ENCODE peak calls at places on chromosomes 6 and 20, in five cellular contexts. X, O, K, S and R are unnamed samples.

GRCh38 chr20:33919653-33920052 is 74.1 kb upstream of the RALY start:
- DNase-seq in K (no peak), O (no peak), S (no peak), X (no peak), R (no peak)

GRCh38 chr6:31729979-31730630 is 1.0 kb upstream of the DDAH2 start:
- DNase-seq in O (no peak), S (peak; percentile 36), K (peak; percentile 80), X (peak; percentile 91), R (peak; percentile 96)

GRCh38 chr20:1286267-1287036 is 20.4 kb downstream of the SNPH start:
- DNase-seq in S (no peak), O (no peak), X (no peak), K (no peak), R (no peak)

GRCh38 chr6:36679043-36679821 is 718 bp downstream of the CDKN1A start:
- DNase-seq in K (no peak), X (no peak), S (peak; percentile 50), O (no peak), R (no peak)

GRCh38 chr6:21277601-21278043 is 315.9 kb upstream of the SOX4 start:
- DNase-seq in X (no peak), S (no peak), K (peak; percentile 5), O (no peak), R (no peak)

GRCh38 chr6:33621396-33622388 is 570 bp downstream of the ITPR3 start:
- DNase-seq in O (no peak), X (no peak), S (no peak), K (no peak), R (peak; percentile 81)

GRCh38 chr6:118719351-118720124 is 68.1 kb upstream of the CEP85L start:
- DNase-seq in S (no peak), X (no peak), O (no peak), K (no peak), R (no peak)

GRCh38 chr6:134628154-134628553 is 310.2 kb upstream of the SGK1 start:
- DNase-seq in X (no peak), S (no peak), K (no peak), O (no peak), R (no peak)

GRCh38 chr6:21808045-21808470 is 214.5 kb downstream of the SOX4 start:
- DNase-seq in K (no peak), S (no peak), O (no peak), X (no peak), R (no peak)

GRCh38 chr20:15205719-15206118 is 868.3 kb upstream of the FLRT3 start:
- DNase-seq in X (no peak), O (no peak), S (no peak), K (no peak), R (no peak)

GRCh38 chr6:45115696-45116095 is 212.4 kb upstream of the RUNX2 start:
- DNase-seq in X (no peak), S (no peak), O (no peak), K (no peak), R (no peak)

GRCh38 chr20:25632940-25633790 is 9.4 kb upstream of the NANP start:
- DNase-seq in K (no peak), O (no peak), X (no peak), S (no peak), R (no peak)

GRCh38 chr20:38728237-38728761 is 4.0 kb downstream of the SLC32A1 start:
- DNase-seq in X (no peak), O (no peak), S (no peak), K (no peak), R (no peak)

GRCh38 chr20:62900692-62901584 is 25.4 kb downstream of the DIDO1 start:
- DNase-seq in O (no peak), X (peak; percentile 49), K (no peak), S (peak; percentile 70), R (no peak)

GRCh38 chr6:29992792-29993191 is 50.5 kb downstream of the HLA-A start:
- DNase-seq in K (no peak), S (no peak), X (no peak), O (no peak), R (no peak)

GRCh38 chr20:45470939-45471338 is 1.4 kb downstream of the WFDC2 start:
- DNase-seq in X (no peak), O (no peak), S (no peak), K (no peak), R (no peak)

GRCh38 chr6:49030621-49031020 is 432.4 kb downstream of the MMUT start:
- DNase-seq in S (no peak), O (no peak), X (no peak), K (no peak), R (no peak)

GRCh38 chr20:62211216-62211615 is 8.9 kb downstream of the HRH3 start:
- DNase-seq in S (no peak), X (no peak), O (no peak), K (no peak), R (no peak)

GRCh38 chr6:115945306-115945705 is 115.4 kb downstream of the FRK start:
- DNase-seq in K (no peak), S (no peak), X (no peak), O (no peak), R (no peak)

GRCh38 chr6:16389642-16390041 is 151.3 kb downstream of the GMPR start:
- DNase-seq in S (no peak), K (no peak), X (no peak), O (no peak), R (no peak)

GRCh38 chr6:153034139-153034538 is 31.6 kb upstream of the MTRF1L start:
- DNase-seq in O (no peak), X (no peak), K (no peak), S (no peak), R (no peak)

GRCh38 chr6:19788684-19789083 is 48.5 kb upstream of the ID4 start:
- DNase-seq in S (no peak), K (no peak), X (no peak), O (no peak), R (no peak)

GRCh38 chr6:11750682-11751081 is 27.9 kb downstream of the ADTRP start:
- DNase-seq in K (no peak), X (no peak), O (no peak), S (no peak), R (no peak)

GRCh38 chr6:116447496-116448011 is 13.6 kb upstream of the CALHM6 start:
- DNase-seq in K (no peak), O (no peak), S (no peak), X (no peak), R (no peak)

GRCh38 chr6:34425132-34425497 is 754 bp downstream of the RPS10 start:
- DNase-seq in K (no peak), S (no peak), X (no peak), O (no peak), R (no peak)

GRCh38 chr6:129659590-129660345 is 50.2 kb downstream of the ARHGAP18 start:
- DNase-seq in S (no peak), X (no peak), K (no peak), O (no peak), R (no peak)

GRCh38 chr20:1734269-1734858 is 76.8 kb upstream of the SIRPG start:
- DNase-seq in K (no peak), S (peak; percentile 23), X (no peak), O (no peak), R (no peak)

GRCh38 chr6:140043357-140043756 is 668.9 kb upstream of the CITED2 start:
- DNase-seq in K (no peak), O (no peak), X (no peak), S (no peak), R (no peak)

GRCh38 chr6:139533573-139534471 is 159.4 kb upstream of the CITED2 start:
- DNase-seq in K (no peak), S (no peak), O (no peak), X (no peak), R (no peak)

GRCh38 chr6:149169761-149170359 is 147.7 kb upstream of the TAB2 start:
- DNase-seq in K (no peak), S (no peak), X (no peak), O (no peak), R (no peak)

GRCh38 chr6:5164092-5164491 is 79.0 kb downstream of the PPP1R3G start:
- DNase-seq in K (no peak), X (no peak), S (no peak), O (no peak), R (no peak)

GRCh38 chr6:5172057-5172683 is 87.0 kb downstream of the PPP1R3G start:
- DNase-seq in K (no peak), X (no peak), O (no peak), S (no peak), R (no peak)

GRCh38 chr6:5163233-5163632 is 78.1 kb downstream of the PPP1R3G start:
- DNase-seq in X (no peak), S (no peak), O (no peak), K (no peak), R (no peak)

GRCh38 chr6:5162401-5162800 is 77.3 kb downstream of the PPP1R3G start:
- DNase-seq in X (no peak), O (no peak), K (no peak), S (no peak), R (no peak)

DNA sequence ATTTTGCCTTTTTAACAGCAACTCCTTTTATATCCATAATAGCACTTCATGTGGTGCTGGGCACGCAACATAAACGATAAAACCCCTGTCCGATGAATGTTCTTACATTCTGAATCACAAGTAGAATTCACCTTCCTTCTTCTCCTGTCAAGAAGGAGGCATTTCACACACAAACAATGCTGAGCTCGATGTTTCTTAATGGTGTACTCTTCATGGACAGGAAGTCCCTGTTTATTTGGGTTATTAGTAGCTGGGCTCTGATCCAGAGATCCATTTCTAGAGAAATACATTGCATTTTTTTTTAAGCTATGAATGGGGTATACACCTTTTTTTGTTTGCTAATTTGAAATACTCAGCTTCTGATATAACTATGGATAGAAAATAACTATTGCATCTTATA is 82.4 kb downstream of the PPP1R3G start:
- DNase-seq in X (no peak), S (no peak), K (no peak), O (no peak), R (no peak)
- TF ChIP-seq SUZ12 in X (no peak), S (no peak), K (no peak), O (no peak), R (no peak)

DNA sequence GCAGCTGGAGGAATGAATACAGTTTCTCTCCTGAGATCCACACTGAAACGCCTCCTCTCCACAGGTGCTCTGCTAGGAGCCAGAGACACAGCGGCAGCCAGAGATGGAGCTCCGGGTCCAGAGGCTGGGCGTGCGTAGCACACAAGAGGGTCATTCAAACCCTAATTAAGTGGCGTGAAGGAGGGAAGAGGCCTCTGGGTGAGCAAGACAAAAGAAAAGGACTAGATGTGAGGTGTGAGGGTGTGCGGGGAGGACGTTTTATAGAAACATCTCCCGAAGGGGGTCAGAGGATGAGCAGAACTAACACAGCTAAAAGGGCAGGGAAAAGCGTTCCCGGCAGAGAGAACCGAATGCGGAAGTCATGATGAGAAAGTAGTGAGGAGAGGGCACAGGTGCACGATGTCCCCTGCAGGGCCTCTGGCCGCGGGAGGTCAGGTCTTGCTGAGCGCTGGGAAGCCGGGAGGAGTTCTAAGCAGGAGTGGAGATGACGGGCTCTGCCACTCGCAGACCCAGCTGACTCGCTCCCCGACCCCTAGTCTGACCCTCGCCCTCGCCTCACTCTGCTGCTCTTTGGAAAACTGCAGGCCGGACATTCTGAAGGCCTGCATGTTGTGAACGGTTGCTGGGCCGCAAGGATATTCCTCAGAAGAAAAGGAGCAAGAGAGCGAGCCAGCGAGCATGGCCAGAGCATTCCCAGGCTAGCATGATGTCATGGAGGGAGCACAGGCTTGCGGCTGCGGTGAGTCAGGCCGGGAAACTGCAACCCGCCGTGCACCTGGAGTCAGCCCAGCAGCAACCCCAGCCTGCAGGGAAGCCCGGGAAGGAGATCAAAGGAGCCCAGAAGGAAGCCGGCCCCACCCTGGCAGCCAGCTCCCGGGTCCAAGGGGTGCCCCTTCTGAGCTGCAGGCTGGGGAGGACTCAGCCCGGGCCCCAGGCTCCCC is 54.2 kb downstream of the BMP7 start:
- DNase-seq in X (peak; percentile 34), S (peak; percentile 18), O (no peak), K (peak; percentile 36), R (peak; percentile 34)
- TF ChIP-seq SUZ12 in X (no peak), S (no peak), O (no peak), K (no peak), R (no peak)

GRCh38 chr6:125471703-125472102 is 169.9 kb upstream of the HDDC2 start:
- DNase-seq in K (no peak), O (no peak), S (no peak), X (no peak), R (no peak)
- TF ChIP-seq SUZ12 in K (no peak), O (no peak), S (no peak), X (no peak), R (no peak)

GRCh38 chr6:27126815-27127537 is 120.5 kb upstream of the PRSS16 start:
- DNase-seq in X (peak; percentile 70), S (peak; percentile 85), K (no peak), O (peak; percentile 85), R (peak; percentile 83)
- TF ChIP-seq SUZ12 in X (no peak), S (no peak), K (no peak), O (no peak), R (no peak)